ENCODE peak calls at places on chromosomes 2 and 18, in nine cellular contexts. One of them, this sample, is unnamed.
A peak's percentile ranks its signal among the peaks of the same experiment; 100 is the strongest.

GRCh38 chr2:106894545-106894944 is 8.6 kb upstream of the ST6GAL2 start:
- DNase-seq in hepatic stellate cell: no peak
- DNase-seq in mucosa of gallbladder: no peak
- DNase-seq in GM03348: no peak
- DNase-seq in activated CD8-positive, alpha-beta memory T cell treated with anti-CD3 and anti-CD28 coated beads for 24 hours: no peak
- DNase-seq in fibroblast of lung: no peak
- DNase-seq in iris pigment epithelial cell: peak; percentile 13
- DNase-seq in T1000: no peak
- DNase-seq in cerebellar cortex: no peak
- DNase-seq in this sample: no peak

GRCh38 chr2:202378661-202379338 is 2.7 kb downstream of the BMPR2 start:
- DNase-seq in activated CD8-positive, alpha-beta memory T cell treated with anti-CD3 and anti-CD28 coated beads for 24 hours: no peak
- DNase-seq in hepatic stellate cell: no peak
- DNase-seq in cerebellar cortex: peak; percentile 27
- DNase-seq in iris pigment epithelial cell: peak; percentile 41
- DNase-seq in mucosa of gallbladder: no peak
- DNase-seq in T1000: no peak
- DNase-seq in fibroblast of lung: no peak
- DNase-seq in GM03348: no peak
- DNase-seq in this sample: peak; percentile 41

GRCh38 chr2:85757860-85758259 is 4.1 kb downstream of the ATOH8 start:
- DNase-seq in mucosa of gallbladder: no peak
- DNase-seq in fibroblast of lung: no peak
- DNase-seq in cerebellar cortex: no peak
- DNase-seq in GM03348: no peak
- DNase-seq in hepatic stellate cell: no peak
- DNase-seq in activated CD8-positive, alpha-beta memory T cell treated with anti-CD3 and anti-CD28 coated beads for 24 hours: no peak
- DNase-seq in T1000: no peak
- DNase-seq in iris pigment epithelial cell: no peak
- DNase-seq in this sample: no peak

GRCh38 chr2:105321875-105322646 is 7.5 kb downstream of the TGFBRAP1 start:
- DNase-seq in cerebellar cortex: no peak
- DNase-seq in hepatic stellate cell: no peak
- DNase-seq in mucosa of gallbladder: no peak
- DNase-seq in iris pigment epithelial cell: peak; percentile 68
- DNase-seq in activated CD8-positive, alpha-beta memory T cell treated with anti-CD3 and anti-CD28 coated beads for 24 hours: no peak
- DNase-seq in T1000: no peak
- DNase-seq in GM03348: no peak
- DNase-seq in fibroblast of lung: peak; percentile 68
- DNase-seq in this sample: peak; percentile 45

GRCh38 chr18:79587298-79588125 is 92.1 kb upstream of the CTDP1 start:
- DNase-seq in T1000: no peak
- DNase-seq in iris pigment epithelial cell: no peak
- DNase-seq in GM03348: no peak
- DNase-seq in activated CD8-positive, alpha-beta memory T cell treated with anti-CD3 and anti-CD28 coated beads for 24 hours: no peak
- DNase-seq in hepatic stellate cell: no peak
- DNase-seq in mucosa of gallbladder: no peak
- DNase-seq in cerebellar cortex: no peak
- DNase-seq in fibroblast of lung: no peak
- DNase-seq in this sample: no peak

GRCh38 chr2:24375349-24376087 is 15.2 kb upstream of the ITSN2 start:
- DNase-seq in GM03348: no peak
- DNase-seq in fibroblast of lung: no peak
- DNase-seq in cerebellar cortex: no peak
- DNase-seq in T1000: no peak
- DNase-seq in activated CD8-positive, alpha-beta memory T cell treated with anti-CD3 and anti-CD28 coated beads for 24 hours: no peak
- DNase-seq in iris pigment epithelial cell: no peak
- DNase-seq in hepatic stellate cell: no peak
- DNase-seq in mucosa of gallbladder: no peak
- DNase-seq in this sample: no peak

GRCh38 chr2:187505064-187505672 is 49.1 kb downstream of the TFPI start:
- DNase-seq in fibroblast of lung: no peak
- DNase-seq in GM03348: no peak
- DNase-seq in hepatic stellate cell: no peak
- DNase-seq in iris pigment epithelial cell: peak; percentile 17
- DNase-seq in activated CD8-positive, alpha-beta memory T cell treated with anti-CD3 and anti-CD28 coated beads for 24 hours: no peak
- DNase-seq in T1000: no peak
- DNase-seq in mucosa of gallbladder: no peak
- DNase-seq in cerebellar cortex: no peak
- DNase-seq in this sample: no peak

GRCh38 chr2:151543898-151544297 is 134.2 kb downstream of the RIF1 start:
- DNase-seq in GM03348: no peak
- DNase-seq in T1000: no peak
- DNase-seq in iris pigment epithelial cell: no peak
- DNase-seq in hepatic stellate cell: no peak
- DNase-seq in mucosa of gallbladder: no peak
- DNase-seq in fibroblast of lung: no peak
- DNase-seq in activated CD8-positive, alpha-beta memory T cell treated with anti-CD3 and anti-CD28 coated beads for 24 hours: no peak
- DNase-seq in cerebellar cortex: no peak
- DNase-seq in this sample: no peak

GRCh38 chr2:10007921-10008808 is 35.2 kb upstream of the KLF11 start:
- DNase-seq in activated CD8-positive, alpha-beta memory T cell treated with anti-CD3 and anti-CD28 coated beads for 24 hours: no peak
- DNase-seq in cerebellar cortex: no peak
- DNase-seq in GM03348: no peak
- DNase-seq in iris pigment epithelial cell: no peak
- DNase-seq in fibroblast of lung: no peak
- DNase-seq in mucosa of gallbladder: no peak
- DNase-seq in hepatic stellate cell: no peak
- DNase-seq in T1000: no peak
- DNase-seq in this sample: no peak

GRCh38 chr2:11073791-11074190 is 81.5 kb upstream of the SLC66A3 start:
- DNase-seq in mucosa of gallbladder: peak; percentile 3
- DNase-seq in hepatic stellate cell: peak; percentile 64
- DNase-seq in GM03348: peak; percentile 48
- DNase-seq in fibroblast of lung: peak; percentile 40
- DNase-seq in iris pigment epithelial cell: peak; percentile 61
- DNase-seq in cerebellar cortex: no peak
- DNase-seq in T1000: no peak
- DNase-seq in activated CD8-positive, alpha-beta memory T cell treated with anti-CD3 and anti-CD28 coated beads for 24 hours: no peak
- DNase-seq in this sample: peak; percentile 58

GRCh38 chr18:73564073-73564472 is 583.6 kb downstream of the FBXO15 start:
- DNase-seq in mucosa of gallbladder: no peak
- DNase-seq in cerebellar cortex: no peak
- DNase-seq in T1000: no peak
- DNase-seq in fibroblast of lung: peak; percentile 82
- DNase-seq in activated CD8-positive, alpha-beta memory T cell treated with anti-CD3 and anti-CD28 coated beads for 24 hours: no peak
- DNase-seq in iris pigment epithelial cell: peak; percentile 70
- DNase-seq in GM03348: peak; percentile 7
- DNase-seq in hepatic stellate cell: no peak
- DNase-seq in this sample: peak; percentile 72

GRCh38 chr2:225608136-225608535 is 208.6 kb downstream of the NYAP2 start:
- DNase-seq in GM03348: no peak
- DNase-seq in cerebellar cortex: no peak
- DNase-seq in iris pigment epithelial cell: no peak
- DNase-seq in activated CD8-positive, alpha-beta memory T cell treated with anti-CD3 and anti-CD28 coated beads for 24 hours: no peak
- DNase-seq in T1000: no peak
- DNase-seq in mucosa of gallbladder: no peak
- DNase-seq in fibroblast of lung: no peak
- DNase-seq in hepatic stellate cell: no peak
- DNase-seq in this sample: no peak

GRCh38 chr2:157840568-157841156 is 35.5 kb downstream of the ACVR1 start:
- DNase-seq in cerebellar cortex: peak; percentile 77
- DNase-seq in mucosa of gallbladder: peak; percentile 87
- DNase-seq in hepatic stellate cell: no peak
- DNase-seq in GM03348: no peak
- DNase-seq in activated CD8-positive, alpha-beta memory T cell treated with anti-CD3 and anti-CD28 coated beads for 24 hours: no peak
- DNase-seq in fibroblast of lung: peak; percentile 79
- DNase-seq in iris pigment epithelial cell: peak; percentile 37
- DNase-seq in T1000: no peak
- DNase-seq in this sample: peak; percentile 56

GRCh38 chr18:56986829-56987228 is 160.1 kb upstream of the BOD1L2 start:
- DNase-seq in fibroblast of lung: no peak
- DNase-seq in hepatic stellate cell: no peak
- DNase-seq in activated CD8-positive, alpha-beta memory T cell treated with anti-CD3 and anti-CD28 coated beads for 24 hours: no peak
- DNase-seq in cerebellar cortex: no peak
- DNase-seq in GM03348: no peak
- DNase-seq in iris pigment epithelial cell: no peak
- DNase-seq in T1000: no peak
- DNase-seq in mucosa of gallbladder: no peak
- DNase-seq in this sample: no peak

GRCh38 chr2:241882090-241882625 is 12.6 kb downstream of the RTP5 start:
- DNase-seq in mucosa of gallbladder: peak; percentile 70
- DNase-seq in cerebellar cortex: no peak
- DNase-seq in hepatic stellate cell: no peak
- DNase-seq in fibroblast of lung: no peak
- DNase-seq in iris pigment epithelial cell: peak; percentile 11
- DNase-seq in T1000: no peak
- DNase-seq in GM03348: peak; percentile 44
- DNase-seq in activated CD8-positive, alpha-beta memory T cell treated with anti-CD3 and anti-CD28 coated beads for 24 hours: peak; percentile 94
- DNase-seq in this sample: peak; percentile 23

GRCh38 chr2:46364797-46365457 is 67.7 kb downstream of the EPAS1 start:
- DNase-seq in activated CD8-positive, alpha-beta memory T cell treated with anti-CD3 and anti-CD28 coated beads for 24 hours: no peak
- DNase-seq in T1000: no peak
- DNase-seq in mucosa of gallbladder: peak; percentile 46
- DNase-seq in cerebellar cortex: peak; percentile 54
- DNase-seq in GM03348: peak; percentile 78
- DNase-seq in fibroblast of lung: peak; percentile 52
- DNase-seq in iris pigment epithelial cell: peak; percentile 68
- DNase-seq in hepatic stellate cell: peak; percentile 57
- DNase-seq in this sample: peak; percentile 82

GRCh38 chr2:96924775-96925747 is 55.2 kb upstream of the SEMA4C start:
- DNase-seq in cerebellar cortex: no peak
- DNase-seq in fibroblast of lung: no peak
- DNase-seq in iris pigment epithelial cell: no peak
- DNase-seq in hepatic stellate cell: no peak
- DNase-seq in GM03348: no peak
- DNase-seq in T1000: no peak
- DNase-seq in mucosa of gallbladder: no peak
- DNase-seq in activated CD8-positive, alpha-beta memory T cell treated with anti-CD3 and anti-CD28 coated beads for 24 hours: no peak
- DNase-seq in this sample: no peak

GRCh38 chr2:16357188-16357587 is 308.4 kb downstream of the CYRIA start:
- DNase-seq in iris pigment epithelial cell: no peak
- DNase-seq in GM03348: no peak
- DNase-seq in T1000: no peak
- DNase-seq in activated CD8-positive, alpha-beta memory T cell treated with anti-CD3 and anti-CD28 coated beads for 24 hours: no peak
- DNase-seq in fibroblast of lung: no peak
- DNase-seq in cerebellar cortex: no peak
- DNase-seq in mucosa of gallbladder: no peak
- DNase-seq in hepatic stellate cell: no peak
- DNase-seq in this sample: no peak

GRCh38 chr2:127104881-127105655 is 1.9 kb downstream of the BIN1 start:
- DNase-seq in mucosa of gallbladder: no peak
- DNase-seq in fibroblast of lung: no peak
- DNase-seq in iris pigment epithelial cell: no peak
- DNase-seq in GM03348: no peak
- DNase-seq in activated CD8-positive, alpha-beta memory T cell treated with anti-CD3 and anti-CD28 coated beads for 24 hours: peak; percentile 55
- DNase-seq in cerebellar cortex: no peak
- DNase-seq in T1000: no peak
- DNase-seq in hepatic stellate cell: no peak
- DNase-seq in this sample: no peak

GRCh38 chr18:12460874-12461273 is 53.1 kb downstream of the PRELID3A start:
- DNase-seq in fibroblast of lung: no peak
- DNase-seq in activated CD8-positive, alpha-beta memory T cell treated with anti-CD3 and anti-CD28 coated beads for 24 hours: no peak
- DNase-seq in cerebellar cortex: no peak
- DNase-seq in hepatic stellate cell: no peak
- DNase-seq in GM03348: no peak
- DNase-seq in iris pigment epithelial cell: peak; percentile 82
- DNase-seq in T1000: no peak
- DNase-seq in mucosa of gallbladder: peak; percentile 63
- DNase-seq in this sample: peak; percentile 78

GRCh38 chr2:122319551-122320132 is 564.2 kb downstream of the TSN start:
- DNase-seq in mucosa of gallbladder: no peak
- DNase-seq in hepatic stellate cell: no peak
- DNase-seq in fibroblast of lung: no peak
- DNase-seq in activated CD8-positive, alpha-beta memory T cell treated with anti-CD3 and anti-CD28 coated beads for 24 hours: no peak
- DNase-seq in cerebellar cortex: no peak
- DNase-seq in iris pigment epithelial cell: no peak
- DNase-seq in GM03348: no peak
- DNase-seq in T1000: no peak
- DNase-seq in this sample: no peak

GRCh38 chr2:96952976-96953610 is 33.3 kb downstream of the FAM178B start:
- DNase-seq in hepatic stellate cell: no peak
- DNase-seq in mucosa of gallbladder: peak; percentile 65
- DNase-seq in iris pigment epithelial cell: no peak
- DNase-seq in cerebellar cortex: peak; percentile 70
- DNase-seq in activated CD8-positive, alpha-beta memory T cell treated with anti-CD3 and anti-CD28 coated beads for 24 hours: no peak
- DNase-seq in T1000: no peak
- DNase-seq in fibroblast of lung: peak; percentile 43
- DNase-seq in GM03348: no peak
- DNase-seq in this sample: peak; percentile 15

GRCh38 chr2:180130403-180130802 is 123.3 kb upstream of the CWC22 start:
- DNase-seq in T1000: no peak
- DNase-seq in GM03348: peak; percentile 11
- DNase-seq in cerebellar cortex: peak; percentile 14
- DNase-seq in iris pigment epithelial cell: peak; percentile 41
- DNase-seq in activated CD8-positive, alpha-beta memory T cell treated with anti-CD3 and anti-CD28 coated beads for 24 hours: no peak
- DNase-seq in hepatic stellate cell: no peak
- DNase-seq in mucosa of gallbladder: no peak
- DNase-seq in fibroblast of lung: peak; percentile 45
- DNase-seq in this sample: no peak

GRCh38 chr2:54966837-54967236 is 83.4 kb downstream of the RTN4 start:
- DNase-seq in fibroblast of lung: no peak
- DNase-seq in iris pigment epithelial cell: no peak
- DNase-seq in activated CD8-positive, alpha-beta memory T cell treated with anti-CD3 and anti-CD28 coated beads for 24 hours: no peak
- DNase-seq in mucosa of gallbladder: no peak
- DNase-seq in cerebellar cortex: no peak
- DNase-seq in hepatic stellate cell: no peak
- DNase-seq in GM03348: no peak
- DNase-seq in T1000: no peak
- DNase-seq in this sample: no peak

GRCh38 chr2:133591164-133591563 is 22.9 kb upstream of the NCKAP5 start:
- DNase-seq in iris pigment epithelial cell: no peak
- DNase-seq in GM03348: no peak
- DNase-seq in T1000: no peak
- DNase-seq in cerebellar cortex: peak; percentile 62
- DNase-seq in activated CD8-positive, alpha-beta memory T cell treated with anti-CD3 and anti-CD28 coated beads for 24 hours: no peak
- DNase-seq in hepatic stellate cell: no peak
- DNase-seq in fibroblast of lung: peak; percentile 45
- DNase-seq in mucosa of gallbladder: peak; percentile 44
- DNase-seq in this sample: peak; percentile 30

GRCh38 chr2:21627938-21628337 is 504.2 kb downstream of the TDRD15 start:
- DNase-seq in iris pigment epithelial cell: peak; percentile 31
- DNase-seq in fibroblast of lung: no peak
- DNase-seq in mucosa of gallbladder: no peak
- DNase-seq in GM03348: no peak
- DNase-seq in activated CD8-positive, alpha-beta memory T cell treated with anti-CD3 and anti-CD28 coated beads for 24 hours: no peak
- DNase-seq in cerebellar cortex: no peak
- DNase-seq in hepatic stellate cell: no peak
- DNase-seq in T1000: no peak
- DNase-seq in this sample: peak; percentile 29

This sample was measured in choroid plexus epithelial cell.